ENCODE peak calls at places on chromosomes 11 and 22, in five cellular contexts. G is omental fat pad, S is psoas muscle, Q is astrocyte of the spinal cord, N is AG09309. W is an unnamed sample.

GRCh38 chr11:27414644-27415043 is 51.6 kb upstream of the CCDC34 start:
- DNase-seq in G (no peak), S (no peak), Q (no peak), N (no peak), W (no peak)

GRCh38 chr11:46461461-46461927 is 69.9 kb upstream of the CHRM4 start:
- DNase-seq in G (no peak), S (no peak), Q (peak; percentile 31), N (no peak), W (no peak)

GRCh38 chr11:75272821-75273301 is 32.3 kb downstream of the TPBGL start:
- DNase-seq in G (peak; percentile 7), S (no peak), Q (no peak), N (no peak), W (no peak)

GRCh38 chr22:36067237-36067558 is 38.6 kb upstream of the RBFOX2 start:
- DNase-seq in G (no peak), S (no peak), Q (no peak), N (no peak), W (no peak)

GRCh38 chr11:18720086-18720810 is 5.7 kb downstream of the IGSF22 start:
- DNase-seq in G (no peak), S (no peak), Q (peak; percentile 22), N (peak; percentile 49), W (no peak)

GRCh38 chr22:30057375-30057774 is 22.9 kb upstream of the HORMAD2 start:
- DNase-seq in G (no peak), S (no peak), Q (no peak), N (no peak), W (no peak)

GRCh38 chr22:39900306-39901227 is at the start of gene GRAP2:
- DNase-seq in G (no peak), S (no peak), Q (no peak), N (no peak), W (no peak)

GRCh38 chr11:19374189-19374588 is 133.4 kb upstream of the E2F8 start:
- DNase-seq in G (no peak), S (peak; percentile 23), Q (peak; percentile 71), N (peak; percentile 94), W (no peak)

GRCh38 chr11:64164392-64165312 is 1.3 kb downstream of the MACROD1 start:
- DNase-seq in G (no peak), S (peak; percentile 69), Q (no peak), N (no peak), W (no peak)

GRCh38 chr22:32660292-32660691 is 141.2 kb upstream of the TIMP3 start:
- DNase-seq in G (peak; percentile 49), S (peak; percentile 65), Q (peak; percentile 57), N (no peak), W (no peak)

GRCh38 chr22:32204211-32204855 is 540 bp downstream of the RFPL2 start:
- DNase-seq in G (no peak), S (no peak), Q (no peak), N (no peak), W (no peak)

GRCh38 chr11:117426297-117426685 is 98.6 kb downstream of the CEP164 start:
- DNase-seq in G (peak; percentile 64), S (peak; percentile 62), Q (peak; percentile 37), N (no peak), W (peak; percentile 89)

GRCh38 chr11:118202599-118203422 is 22.0 kb downstream of the JAML start:
- DNase-seq in G (no peak), S (no peak), Q (no peak), N (no peak), W (no peak)

GRCh38 chr11:116614306-116615210 is 158.2 kb downstream of the BUD13 start:
- DNase-seq in G (no peak), S (no peak), Q (no peak), N (no peak), W (peak; percentile 58)

DNA sequence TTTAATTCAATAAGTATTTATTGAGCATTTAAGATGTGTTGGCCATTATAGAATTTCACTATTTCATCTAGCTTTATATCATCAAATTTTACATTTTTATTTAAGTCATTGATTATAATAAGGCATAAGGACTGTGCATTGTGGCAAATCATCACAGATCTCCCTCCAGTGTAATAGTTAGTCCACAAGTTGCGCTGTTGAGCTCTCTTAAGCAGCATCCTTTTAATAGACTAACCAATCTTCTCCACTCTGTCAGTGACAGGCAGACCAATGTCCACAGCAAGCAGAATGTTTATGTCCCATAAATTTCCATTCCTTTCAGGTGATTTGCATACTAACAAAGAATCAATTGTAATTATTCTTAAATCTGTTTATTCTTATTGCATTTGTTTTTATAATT is 595.3 kb upstream of the CCDC90B start:
- DNase-seq in G (no peak), S (no peak), Q (no peak), N (no peak), W (no peak)
- TF ChIP-seq CTCF in G (no peak), S (no peak), Q (no peak), N (no peak), W (peak; percentile 13)

DNA sequence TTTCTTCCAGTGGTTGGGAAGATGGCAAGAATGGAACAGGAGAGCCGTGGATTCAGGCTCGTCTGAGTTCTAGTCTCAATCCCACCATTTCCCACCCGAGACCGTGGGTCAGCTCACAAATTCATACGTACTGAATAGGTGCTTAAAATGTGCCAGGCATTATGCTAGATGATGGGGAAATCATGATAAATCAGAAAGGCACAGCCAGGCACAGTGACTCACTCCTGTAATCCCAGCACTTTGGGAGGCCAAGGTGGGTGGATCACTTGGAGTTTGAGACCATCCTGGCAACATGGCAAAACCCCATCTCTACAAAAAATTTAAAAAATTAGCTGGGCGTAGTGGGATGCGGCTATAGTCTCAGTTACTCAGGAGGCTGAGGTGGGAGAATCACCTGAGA is 7.1 kb downstream of the TRIOBP start:
- DNase-seq in G (no peak), S (no peak), Q (no peak), N (no peak), W (no peak)
- TF ChIP-seq CTCF in G (no peak), S (no peak), Q (no peak), N (no peak), W (no peak)

GRCh38 chr11:7904910-7905309 is 26.2 kb downstream of the OR10A6 start:
- DNase-seq in G (no peak), S (no peak), Q (peak; percentile 10), N (peak; percentile 37), W (no peak)
- TF ChIP-seq CTCF in G (no peak), S (no peak), Q (no peak), N (peak; percentile 57), W (peak; percentile 23)

GRCh38 chr11:103673773-103674172 is 362.7 kb upstream of the DDI1 start:
- DNase-seq in G (no peak), S (no peak), Q (peak; percentile 34), N (peak; percentile 20), W (no peak)

GRCh38 chr11:103676413-103676812 is 360.0 kb upstream of the DDI1 start:
- DNase-seq in G (no peak), S (no peak), Q (no peak), N (no peak), W (no peak)

GRCh38 chr11:103668859-103669258 is 367.6 kb upstream of the DDI1 start:
- DNase-seq in G (no peak), S (no peak), Q (no peak), N (no peak), W (no peak)

DNA sequence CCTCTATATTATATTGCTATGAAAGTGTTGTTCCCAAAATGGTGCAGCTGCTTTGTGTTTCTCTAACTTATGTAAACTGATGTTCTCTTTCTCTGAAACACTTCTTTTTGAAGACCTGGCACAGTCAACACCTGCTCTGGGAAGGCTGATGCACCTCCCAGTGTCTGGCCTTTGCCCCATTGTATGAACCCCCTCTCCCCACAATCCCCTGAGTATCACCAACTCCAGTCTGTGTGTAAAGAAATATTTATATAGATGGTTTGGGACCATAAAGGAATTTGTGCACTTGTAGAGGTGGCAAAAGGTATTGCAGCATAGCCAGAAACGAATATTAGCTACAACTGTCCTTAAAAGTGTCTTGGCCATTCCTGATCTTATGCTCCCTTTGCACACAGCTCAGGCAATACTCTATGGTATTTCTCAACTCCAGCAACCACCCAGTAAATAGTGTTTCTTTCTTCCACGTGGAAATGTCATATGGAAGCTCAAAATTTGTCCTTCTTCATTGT is 365.2 kb upstream of the DDI1 start:
- DNase-seq in G (no peak), S (no peak), Q (no peak), N (no peak), W (no peak)
- TF ChIP-seq CTCF in G (no peak), S (no peak), Q (peak; percentile 7), N (no peak), W (peak; percentile 55)

DNA sequence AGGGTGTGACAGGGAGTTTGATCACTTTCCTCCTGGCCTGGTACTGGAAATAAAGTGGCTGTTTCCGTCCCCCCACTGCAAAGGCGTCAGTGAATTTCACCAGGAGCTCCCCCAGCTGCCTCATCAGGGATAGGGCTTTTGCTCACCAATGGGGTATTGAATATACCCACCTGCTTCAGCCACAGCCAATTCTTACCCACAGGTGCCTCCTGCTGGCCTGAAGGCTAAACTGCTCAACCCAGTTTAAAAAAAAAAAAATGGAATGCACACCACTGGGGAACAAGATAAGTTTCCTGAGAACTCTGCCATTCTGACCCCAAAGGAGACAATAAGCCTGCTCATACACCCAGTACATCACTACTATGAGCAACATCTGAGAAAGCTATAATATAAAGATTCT is 65.3 kb upstream of the MS4A8 start:
- DNase-seq in G (no peak), S (no peak), Q (no peak), N (no peak), W (no peak)
- TF ChIP-seq CTCF in G (no peak), S (no peak), Q (peak; percentile 4), N (no peak), W (peak; percentile 55)

GRCh38 chr22:46106279-46107022 is 43.9 kb upstream of the PPARA start:
- DNase-seq in G (no peak), S (no peak), Q (no peak), N (no peak), W (no peak)
- TF ChIP-seq CTCF in G (no peak), S (no peak), Q (no peak), N (no peak), W (no peak)

GRCh38 chr11:61903845-61904244 is 12.5 kb upstream of the FADS3 start:
- DNase-seq in G (no peak), S (no peak), Q (no peak), N (no peak), W (no peak)
- TF ChIP-seq CTCF in G (no peak), S (no peak), Q (no peak), N (no peak), W (no peak)

GRCh38 chr11:43948341-43949185 is 6.1 kb downstream of the C11orf96 start:
- DNase-seq in G (no peak), S (no peak), Q (no peak), N (no peak), W (no peak)

GRCh38 chr11:43943931-43944751 is 1.7 kb downstream of the C11orf96 start:
- DNase-seq in G (no peak), S (peak; percentile 38), Q (peak; percentile 63), N (no peak), W (no peak)

GRCh38 chr11:43947815-43948214 is 5.4 kb downstream of the C11orf96 start:
- DNase-seq in G (no peak), S (no peak), Q (no peak), N (no peak), W (no peak)

GRCh38 chr11:43944761-43945311 is 2.4 kb downstream of the C11orf96 start:
- DNase-seq in G (peak; percentile 80), S (peak; percentile 77), Q (no peak), N (no peak), W (peak; percentile 81)

GRCh38 chr11:43947003-43947500 is 4.6 kb downstream of the C11orf96 start:
- DNase-seq in G (no peak), S (no peak), Q (no peak), N (no peak), W (no peak)
- TF ChIP-seq CTCF in G (no peak), S (peak; percentile 10), Q (peak; percentile 30), N (peak; percentile 42), W (peak; percentile 38)